ENCODE peak calls at places on chromosomes 11 and 22, in six cellular contexts. P is small intestine, K is A549, J is cardiac muscle cell, O is mesendoderm, N is upper lobe of right lung. Z is an unnamed sample.

GRCh38 chr22:40420341-40421081 is 50.1 kb downstream of the SGSM3 start:
- DNase-seq in P (no peak), K (no peak), J (no peak), O (no peak), N (no peak), Z (no peak)

GRCh38 chr11:20205807-20206206 is 45.5 kb upstream of the DBX1 start:
- DNase-seq in P (no peak), K (no peak), J (no peak), O (no peak), N (no peak), Z (no peak)

GRCh38 chr11:73916435-73916834 is 34.4 kb upstream of the DNAJB13 start:
- DNase-seq in P (peak; percentile 89), K (no peak), J (no peak), O (peak; percentile 44), N (no peak), Z (no peak)

GRCh38 chr11:38060930-38061329 is 1462.9 kb upstream of the RAG2 start:
- DNase-seq in P (no peak), K (no peak), J (no peak), O (peak; percentile 30), N (no peak), Z (no peak)

GRCh38 chr11:119363874-119364590 is 17.5 kb downstream of the USP2 start:
- DNase-seq in P (peak; percentile 71), K (peak; percentile 31), J (peak; percentile 46), O (peak; percentile 56), N (peak; percentile 79), Z (peak; percentile 70)

GRCh38 chr11:2521081-2521480 is 76.3 kb downstream of the KCNQ1 start:
- DNase-seq in P (no peak), K (no peak), J (no peak), O (no peak), N (no peak), Z (peak; percentile 26)

GRCh38 chr22:41469218-41469851 is 418 bp downstream of the ACO2 start:
- DNase-seq in P (peak; percentile 85), K (no peak), J (peak; percentile 3), O (peak; percentile 73), N (no peak), Z (no peak)

GRCh38 chr22:31139866-31140716 is at the start of gene PLA2G3:
- DNase-seq in P (peak; percentile 36), K (no peak), J (peak; percentile 55), O (peak; percentile 98), N (peak; percentile 93), Z (peak; percentile 91)

GRCh38 chr22:23786261-23786710 is 480 bp upstream of the SMARCB1 start:
- DNase-seq in P (no peak), K (no peak), J (no peak), O (no peak), N (no peak), Z (no peak)

GRCh38 chr22:41772198-41772597 is 28.3 kb upstream of the CCDC134 start:
- DNase-seq in P (no peak), K (no peak), J (no peak), O (no peak), N (no peak), Z (no peak)

GRCh38 chr22:43488937-43489336 is 77.1 kb downstream of the MPPED1 start:
- DNase-seq in P (no peak), K (no peak), J (no peak), O (no peak), N (no peak), Z (no peak)
- H3K4me3 ChIP-seq in P (no peak overlapping the region), K (no peak overlapping the region), J (no peak overlapping the region), O (no peak overlapping the region), N (no peak overlapping the region), Z (no peak overlapping the region)

DNA sequence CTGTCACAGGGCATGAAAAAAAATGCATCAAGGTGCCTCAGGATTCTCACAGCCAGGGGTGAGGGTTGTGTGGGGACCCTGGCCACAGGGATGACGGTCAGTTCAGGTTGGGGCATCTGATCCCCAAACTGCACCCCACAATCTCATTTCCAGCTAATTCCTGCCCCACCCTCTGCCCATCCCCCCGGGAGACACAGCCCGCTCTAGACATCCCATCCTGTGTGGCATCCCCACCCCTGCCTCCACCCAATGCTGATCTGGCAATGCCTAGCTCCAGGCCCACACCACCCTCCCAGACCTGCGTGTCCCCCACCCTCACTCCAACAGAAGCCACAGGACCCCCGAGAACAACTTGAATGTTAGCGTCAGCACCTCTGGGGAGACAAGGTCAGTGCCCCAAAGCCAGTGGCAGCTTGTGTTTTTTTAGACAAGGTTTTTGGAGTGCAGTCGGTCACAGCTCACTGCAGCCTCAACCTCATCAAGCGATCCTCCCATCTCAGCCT is 25.3 kb downstream of the TSPAN4 start:
- DNase-seq in P (no peak), K (no peak), J (no peak), O (no peak), N (no peak), Z (no peak)
- H3K27ac ChIP-seq in P (no peak overlapping the region), K (no peak overlapping the region), J (no peak overlapping the region), O (no peak overlapping the region), N (no peak overlapping the region), Z (no peak overlapping the region)

GRCh38 chr11:114088216-114088615 is 28.7 kb downstream of the ZBTB16 start:
- DNase-seq in P (no peak), K (no peak), J (no peak), O (no peak), N (no peak), Z (no peak)
- H3K4me1 ChIP-seq in P (no peaks in the 10 kb centered on the region), K (no peaks in the 10 kb centered on the region), J (peaks cover 11% of the 10 kb centered on the region), O (no peaks in the 10 kb centered on the region), N (peaks cover 95% of the 10 kb centered on the region), Z (peaks cover 98% of the 10 kb centered on the region)

GRCh38 chr11:65607614-65608426 is 6.2 kb downstream of the MAP3K11 start:
- DNase-seq in P (no peak), K (no peak), J (no peak), O (no peak), N (no peak), Z (no peak)
- H3K4me3 ChIP-seq in P (no peak overlapping the region), K (no peak overlapping the region), J (peak overlapping the region; percentile 8), O (no peak overlapping the region), N (peak overlapping the region; percentile 19), Z (peak overlapping the region; percentile 38)

DNA sequence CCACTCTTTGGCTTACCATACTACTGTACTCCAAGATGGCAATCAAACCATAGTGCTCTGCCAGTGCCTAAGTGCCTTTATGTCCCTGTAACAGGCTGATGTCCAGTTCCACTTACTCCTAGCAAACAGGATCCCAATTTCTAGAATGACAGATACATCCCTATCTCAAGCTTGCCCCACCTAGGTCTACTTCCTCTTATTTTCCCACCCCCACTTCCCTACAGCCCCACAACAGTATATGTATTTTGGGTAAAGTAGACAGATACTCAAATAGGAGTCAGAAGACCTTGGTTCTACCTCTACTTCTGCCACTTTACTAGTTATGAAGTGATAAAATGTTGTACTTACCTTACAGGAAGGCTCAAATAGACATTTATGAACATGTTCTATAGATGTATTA is 24.1 kb downstream of the SIK3 start:
- DNase-seq in P (no peak), K (no peak), J (no peak), O (no peak), N (no peak), Z (no peak)
- H3K27ac ChIP-seq in P (no peak overlapping the region), K (peak overlapping the region; percentile 66), J (peak overlapping the region; percentile 8), O (no peak overlapping the region), N (no peak overlapping the region), Z (no peak overlapping the region)

GRCh38 chr11:96303980-96304379 is 39.0 kb downstream of the MAML2 start:
- DNase-seq in P (no peak), K (no peak), J (no peak), O (no peak), N (no peak), Z (no peak)
- H3K4me1 ChIP-seq in P (peaks cover 8% of the 10 kb centered on the region), K (peaks cover 44% of the 10 kb centered on the region), J (peaks cover 28% of the 10 kb centered on the region), O (peaks cover 1% of the 10 kb centered on the region), N (peaks cover 76% of the 10 kb centered on the region), Z (peaks cover 70% of the 10 kb centered on the region)

Z was measured in lower lobe of right lung.